ENCODE peak calls at places on chromosomes 6 and 20, in ten cellular contexts. K is adrenal gland, O is progenitor cell of endocrine pancreas, J is cardiac muscle cell, L is AG09319, B is A549, S is PC-3, Z is fibroblast of mammary gland, D is bronchial epithelial cell, I is IMR-90. U is an unnamed sample.

GRCh38 chr20:805713-806112 is 27.8 kb upstream of the FAM110A start:
- DNase-seq in B (peak; percentile 59), K (no peak), I (peak; percentile 12), S (peak; percentile 34), J (no peak), L (no peak), D (peak; percentile 9), O (no peak), Z (peak; percentile 36), U (no peak)

GRCh38 chr6:549901-550300 is 107.0 kb downstream of the HUS1B start:
- DNase-seq in O (no peak), L (no peak), J (no peak), Z (no peak), D (no peak), B (no peak), I (no peak), S (no peak), K (no peak), U (no peak)

GRCh38 chr6:138970856-138971425 is 17.1 kb downstream of the REPS1 start:
- DNase-seq in S (peak; percentile 81), B (peak; percentile 37), L (peak; percentile 23), D (peak; percentile 98), K (peak; percentile 66), J (peak; percentile 89), I (peak; percentile 95), Z (peak; percentile 99), O (no peak), U (no peak)

GRCh38 chr20:45290677-45291355 is 15.8 kb upstream of the RBPJL start:
- DNase-seq in L (peak; percentile 32), D (peak; percentile 55), B (peak; percentile 71), S (peak; percentile 93), K (peak; percentile 95), Z (peak; percentile 72), O (peak; percentile 70), J (peak; percentile 85), I (peak; percentile 66), U (peak; percentile 92)

GRCh38 chr20:37220255-37220654 is 40.9 kb upstream of the MROH8 start:
- DNase-seq in S (no peak), B (no peak), J (no peak), L (no peak), I (no peak), Z (no peak), O (no peak), D (no peak), K (peak; percentile 25), U (no peak)

GRCh38 chr20:46348972-46349741 is 40.9 kb upstream of the CDH22 start:
- DNase-seq in L (no peak), K (peak; percentile 86), S (peak; percentile 47), J (peak; percentile 63), B (peak; percentile 43), D (peak; percentile 20), Z (peak; percentile 52), I (peak; percentile 31), O (peak; percentile 61), U (peak; percentile 74)

GRCh38 chr6:34723203-34723602 is 26.6 kb upstream of the ILRUN start:
- DNase-seq in Z (peak; percentile 45), O (no peak), D (peak; percentile 26), L (peak; percentile 3), S (no peak), K (no peak), I (peak; percentile 69), B (peak; percentile 62), J (peak; percentile 24), U (no peak)

GRCh38 chr6:147173140-147173539 is 31.1 kb upstream of the STXBP5 start:
- DNase-seq in D (no peak), S (peak; percentile 37), B (no peak), K (no peak), I (no peak), L (no peak), J (no peak), Z (no peak), O (no peak), U (no peak)

GRCh38 chr6:33638581-33638980 is 17.5 kb downstream of the ITPR3 start:
- DNase-seq in J (no peak), Z (no peak), O (no peak), L (no peak), I (no peak), D (no peak), S (no peak), K (no peak), B (no peak), U (peak; percentile 69)

GRCh38 chr6:143594647-143595046 is 83.1 kb upstream of the PHACTR2 start:
- DNase-seq in O (no peak), B (no peak), I (peak; percentile 85), S (no peak), Z (peak; percentile 55), K (no peak), J (no peak), D (peak; percentile 40), L (no peak), U (no peak)

GRCh38 chr20:17682889-17683198 is 802 bp upstream of the RRBP1 start:
- DNase-seq in S (no peak), I (no peak), D (no peak), B (no peak), J (no peak), O (no peak), L (no peak), K (no peak), Z (no peak), U (no peak)

GRCh38 chr20:50389437-50389807 is 120.8 kb upstream of the PTPN1 start:
- DNase-seq in O (no peak), I (no peak), S (no peak), K (peak; percentile 90), Z (no peak), J (no peak), B (no peak), D (no peak), L (no peak), U (no peak)

GRCh38 chr6:8059129-8059528 is 5.1 kb downstream of the BLOC1S5 start:
- DNase-seq in S (peak; percentile 57), D (peak; percentile 60), J (peak; percentile 60), O (no peak), B (peak; percentile 25), I (peak; percentile 63), K (no peak), Z (peak; percentile 67), L (no peak), U (no peak)

GRCh38 chr6:9455794-9456193 is 959.1 kb downstream of the TFAP2A start:
- DNase-seq in Z (no peak), D (no peak), S (no peak), O (no peak), B (no peak), L (no peak), J (no peak), I (no peak), K (no peak), U (no peak)

GRCh38 chr6:97947841-97948240 is 664.8 kb upstream of the MMS22L start:
- DNase-seq in L (no peak), D (peak; percentile 99), J (peak; percentile 53), O (no peak), Z (peak; percentile 57), I (peak; percentile 10), B (peak; percentile 74), S (peak; percentile 95), K (peak; percentile 78), U (peak; percentile 81)

DNA sequence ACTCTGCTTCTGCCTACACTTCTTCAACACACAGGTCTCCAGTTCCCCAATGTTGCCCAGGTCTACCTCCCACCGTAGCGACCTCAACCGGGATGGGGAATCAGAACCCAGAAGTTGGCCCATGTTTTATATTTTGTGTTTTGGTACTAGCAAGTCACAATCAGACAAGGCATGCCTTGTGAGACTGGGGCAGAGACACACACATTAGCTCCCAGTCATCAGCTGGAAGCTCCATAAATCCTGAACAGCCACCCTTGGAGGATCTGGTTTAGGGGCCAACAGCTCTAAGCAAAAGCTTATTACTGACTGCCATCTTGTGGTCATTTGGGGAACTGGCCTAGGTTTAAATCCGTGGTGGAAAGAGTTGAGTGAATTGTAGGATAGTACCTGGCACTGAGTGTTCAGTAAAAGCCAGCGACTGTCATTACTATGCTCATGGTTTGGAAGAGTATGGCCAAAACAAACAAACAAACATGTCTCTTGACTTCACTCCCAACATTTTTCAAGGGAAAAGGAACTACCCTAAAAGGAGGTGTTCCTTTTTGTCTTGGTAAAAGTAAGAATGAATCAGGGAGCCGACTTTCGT is 40.5 kb downstream of the PIM1 start:
- DNase-seq in L (peak; percentile 52), B (peak; percentile 77), O (peak; percentile 67), J (peak; percentile 90), Z (peak; percentile 87), K (peak; percentile 94), D (peak; percentile 68), I (peak; percentile 85), S (peak; percentile 94), U (peak; percentile 85)
- TF ChIP-seq CTCF in L (peak; percentile 91), B (peak; percentile 88), O (peak; percentile 92), J (peak; percentile 92), Z (peak; percentile 98), K (peak; percentile 96), D (peak; percentile 84), I (peak; percentile 98), S (peak; percentile 96), U (peak; percentile 80)

GRCh38 chr20:43985608-43986316 is 71.1 kb downstream of the TOX2 start:
- DNase-seq in Z (no peak), I (no peak), D (no peak), S (no peak), O (no peak), K (no peak), L (no peak), B (no peak), J (no peak), U (no peak)
- TF ChIP-seq CTCF in Z (no peak), I (no peak), D (no peak), S (no peak), O (no peak), K (no peak), L (no peak), B (no peak), J (no peak), U (no peak)

GRCh38 chr6:43386492-43386891 is 17.0 kb upstream of the ZNF318 start:
- DNase-seq in J (no peak), L (no peak), S (no peak), D (no peak), Z (peak; percentile 45), B (no peak), I (peak; percentile 25), K (no peak), O (no peak), U (no peak)
- TF ChIP-seq CTCF in J (no peak), L (peak; percentile 23), S (no peak), D (no peak), Z (peak; percentile 47), B (no peak), I (peak; percentile 60), K (no peak), O (peak; percentile 54), U (no peak)

GRCh38 chr6:83592770-83593394 is 80.5 kb downstream of the PRSS35 start:
- DNase-seq in D (peak; percentile 28), I (peak; percentile 17), Z (peak; percentile 28), B (peak; percentile 52), L (no peak), O (no peak), S (peak; percentile 38), J (peak; percentile 21), K (no peak), U (peak; percentile 31)
- TF ChIP-seq CTCF in D (peak; percentile 65), I (peak; percentile 51), Z (peak; percentile 69), B (peak; percentile 41), L (peak; percentile 54), O (peak; percentile 57), S (peak; percentile 63), J (peak; percentile 62), K (peak; percentile 46), U (peak; percentile 47)

GRCh38 chr20:63891061-63892002 is 3.6 kb upstream of the DNAJC5 start:
- DNase-seq in S (no peak), O (no peak), L (no peak), Z (no peak), B (no peak), J (no peak), D (no peak), I (no peak), K (no peak), U (no peak)
- TF ChIP-seq CTCF in S (peak; percentile 21), O (no peak), L (no peak), Z (no peak), B (no peak), J (no peak), D (no peak), I (no peak), K (no peak), U (no peak)

GRCh38 chr20:40702504-40702903 is 13.5 kb upstream of the MAFB start:
- DNase-seq in J (no peak), I (no peak), B (no peak), L (no peak), K (no peak), D (no peak), O (no peak), S (peak; percentile 24), Z (no peak), U (no peak)
- TF ChIP-seq CTCF in J (peak; percentile 21), I (no peak), B (no peak), L (no peak), K (no peak), D (no peak), O (peak; percentile 21), S (peak; percentile 61), Z (peak; percentile 9), U (no peak)

U was measured in Calu3.